ENCODE peak calls at places on chromosomes 1 and 21, in eight cellular contexts. K is naive thymus-derived CD8-positive, alpha-beta T cell; H is iris pigment epithelial cell; D is EL; J is HEK293T; T is Daoy; I is HS-5; F is dermis blood vessel endothelial cell. Q is an unnamed sample.

GRCh38 chr1:40939320-40940059 is 40.0 kb upstream of the CTPS1 start:
- DNase-seq in K (no peak), J (no peak), I (no peak), F (no peak), D (peak; percentile 24), T (no peak), H (peak; percentile 84), Q (no peak)

GRCh38 chr1:151579436-151580225 is 32.2 kb upstream of the SNX27 start:
- DNase-seq in K (no peak), J (no peak), T (peak; percentile 74), H (peak; percentile 71), D (peak; percentile 45), I (peak; percentile 18), F (no peak), Q (no peak)

GRCh38 chr1:208223136-208223535 is 21.0 kb downstream of the PLXNA2 start:
- DNase-seq in I (no peak), D (peak; percentile 59), T (peak; percentile 63), H (peak; percentile 69), K (no peak), F (peak; percentile 68), J (no peak), Q (no peak)

GRCh38 chr1:75855010-75855409 is 58.3 kb downstream of the MSH4 start:
- DNase-seq in K (no peak), D (peak; percentile 43), I (peak; percentile 33), J (no peak), T (peak; percentile 31), H (peak; percentile 88), F (no peak), Q (no peak)

GRCh38 chr1:19042675-19043578 is 86.5 kb upstream of the IFFO2 start:
- DNase-seq in T (no peak), K (no peak), J (no peak), F (no peak), I (no peak), H (no peak), D (peak; percentile 28), Q (peak; percentile 40)

GRCh38 chr1:240575976-240576666 is 35.8 kb downstream of the GREM2 start:
- DNase-seq in I (peak; percentile 26), D (peak; percentile 64), H (peak; percentile 83), F (no peak), J (no peak), T (peak; percentile 69), K (peak; percentile 10), Q (no peak)

GRCh38 chr1:242225770-242226573 is 227.1 kb upstream of the MAP1LC3C start:
- DNase-seq in H (no peak), I (no peak), J (no peak), D (no peak), T (peak; percentile 64), F (no peak), K (no peak), Q (no peak)

GRCh38 chr21:43269461-43269860 is 100.7 kb downstream of the CRYAA start:
- DNase-seq in K (peak; percentile 26), H (no peak), I (no peak), J (peak; percentile 52), T (peak; percentile 51), D (no peak), F (peak; percentile 20), Q (peak; percentile 43)

GRCh38 chr21:44703731-44704635 is 7.0 kb downstream of the KRTAP10-12 start:
- DNase-seq in F (no peak), T (no peak), J (no peak), I (no peak), H (no peak), K (no peak), D (no peak), Q (no peak)

GRCh38 chr21:42135386-42136040 is 64.4 kb downstream of the UMODL1 start:
- DNase-seq in K (no peak), H (no peak), T (no peak), J (no peak), F (no peak), I (no peak), D (no peak), Q (no peak)

GRCh38 chr1:172699111-172699510 is 40.2 kb downstream of the FASLG start:
- DNase-seq in H (peak; percentile 86), F (peak; percentile 67), K (peak; percentile 57), D (peak; percentile 67), T (peak; percentile 70), J (no peak), I (no peak), Q (no peak)

GRCh38 chr1:30617161-30617560 is 106.2 kb downstream of the MATN1 start:
- DNase-seq in T (peak; percentile 25), J (no peak), I (no peak), H (no peak), K (no peak), F (no peak), D (peak; percentile 14), Q (no peak)

GRCh38 chr1:91124290-91124975 is 102.6 kb upstream of the ZNF644 start:
- DNase-seq in H (no peak), I (no peak), F (no peak), D (no peak), T (no peak), J (no peak), K (no peak), Q (no peak)

GRCh38 chr1:224203243-224204016 is 20.4 kb downstream of the DEGS1 start:
- DNase-seq in J (no peak), D (peak; percentile 66), H (peak; percentile 82), K (no peak), F (peak; percentile 34), I (no peak), T (peak; percentile 76), Q (peak; percentile 74)

GRCh38 chr1:1033009-1033587 is 13.2 kb downstream of the AGRN start:
- DNase-seq in T (peak; percentile 67), H (peak; percentile 82), J (peak; percentile 55), F (peak; percentile 79), I (no peak), K (peak; percentile 91), D (peak; percentile 42), Q (peak; percentile 89)

GRCh38 chr1:183989078-183989577 is 48.4 kb downstream of the COLGALT2 start:
- DNase-seq in H (peak; percentile 90), K (no peak), J (no peak), F (no peak), I (peak; percentile 63), D (peak; percentile 90), T (peak; percentile 80), Q (no peak)

GRCh38 chr1:61699893-61700851 is 24.8 kb downstream of the TM2D1 start:
- DNase-seq in T (no peak), K (no peak), H (peak; percentile 38), D (no peak), I (no peak), J (no peak), F (no peak), Q (no peak)

GRCh38 chr21:45590726-45591618 is 48.7 kb upstream of the SLC19A1 start:
- DNase-seq in J (no peak), I (no peak), T (no peak), K (peak; percentile 39), H (no peak), F (no peak), D (peak; percentile 9), Q (peak; percentile 63)

GRCh38 chr1:204520834-204521709 is 4.9 kb downstream of the MDM4 start:
- DNase-seq in J (no peak), I (peak; percentile 40), K (peak; percentile 72), F (no peak), T (peak; percentile 45), D (peak; percentile 61), H (peak; percentile 85), Q (no peak)

GRCh38 chr21:28884481-28884880 is 108.2 kb downstream of the LTN1 start:
- DNase-seq in T (no peak), J (no peak), D (peak; percentile 6), I (peak; percentile 4), F (peak; percentile 15), K (no peak), H (peak; percentile 16), Q (no peak)

GRCh38 chr1:54715493-54716298 is at the start of gene TTC4:
- DNase-seq in D (peak; percentile 83), T (peak; percentile 92), F (peak; percentile 85), J (peak; percentile 99), K (peak; percentile 68), I (peak; percentile 67), H (peak; percentile 81), Q (peak; percentile 88)

GRCh38 chr1:201126832-201127754 is at the start of gene ASCL5:
- DNase-seq in I (no peak), K (no peak), D (peak; percentile 51), T (peak; percentile 58), F (peak; percentile 39), J (no peak), H (no peak), Q (no peak)

GRCh38 chr1:54107131-54107530 is 45.7 kb downstream of the CDCP2 start:
- DNase-seq in T (peak; percentile 65), F (peak; percentile 25), J (peak; percentile 22), I (no peak), H (peak; percentile 21), K (no peak), D (peak; percentile 48), Q (no peak)

GRCh38 chr1:109083923-109084322 is 6.6 kb upstream of the TMEM167B start:
- DNase-seq in T (no peak), I (no peak), H (no peak), J (no peak), K (no peak), F (no peak), D (no peak), Q (no peak)

GRCh38 chr1:224503161-224504118 is 68.8 kb upstream of the WDR26 start:
- DNase-seq in T (peak; percentile 91), K (no peak), J (peak; percentile 79), H (peak; percentile 70), D (peak; percentile 81), I (no peak), F (peak; percentile 78), Q (peak; percentile 92)